ENCODE peak calls at places on chromosomes 16 and 17, in eight cellular contexts. C is heart right ventricle, H is hepatocyte, W is A549, O is esophagus squamous epithelium, P is HCT116, F is mesenchymal stem cell, Z is fibroblast of lung. R is an unnamed sample.

GRCh38 chr17:78249074-78249835 is 17.8 kb downstream of the TMEM235 start:
- DNase-seq in O (no peak), W (no peak), Z (no peak), H (no peak), P (no peak), F (no peak), C (no peak), R (no peak)

GRCh38 chr16:3454631-3455147 is 11.2 kb downstream of the NAA60 start:
- DNase-seq in P (no peak), H (no peak), C (no peak), F (no peak), Z (no peak), O (no peak), W (no peak), R (no peak)

GRCh38 chr17:72984145-72984924 is 108.2 kb downstream of the SLC39A11 start:
- DNase-seq in H (no peak), P (peak; percentile 84), F (peak; percentile 85), W (no peak), Z (peak; percentile 97), O (no peak), C (no peak), R (no peak)

GRCh38 chr17:57552114-57552601 is 192.9 kb downstream of the CCDC182 start:
- DNase-seq in C (peak; percentile 37), F (peak; percentile 57), O (no peak), H (peak; percentile 61), Z (peak; percentile 40), W (no peak), P (no peak), R (peak; percentile 83)

GRCh38 chr17:79171152-79171551 is 96.5 kb downstream of the ENGASE start:
- DNase-seq in C (no peak), Z (no peak), P (no peak), F (peak; percentile 13), O (no peak), W (no peak), H (no peak), R (no peak)

GRCh38 chr16:179431-179830 is 828 bp upstream of the HBQ1 start:
- DNase-seq in W (no peak), P (no peak), Z (no peak), F (no peak), O (no peak), C (no peak), H (no peak), R (no peak)

GRCh38 chr16:48384982-48385271 is 286 bp downstream of the SIAH1 start:
- DNase-seq in C (no peak), P (no peak), F (peak; percentile 42), W (no peak), Z (peak; percentile 33), H (no peak), O (no peak), R (no peak)

GRCh38 chr16:4213721-4214120 is 28.2 kb downstream of the SRL start:
- DNase-seq in W (no peak), O (no peak), P (no peak), H (peak; percentile 31), F (no peak), C (no peak), Z (peak; percentile 24), R (no peak)

GRCh38 chr16:57889111-57889510 is 81.8 kb downstream of the CNGB1 start:
- DNase-seq in P (no peak), F (no peak), H (no peak), O (no peak), W (no peak), Z (no peak), C (no peak), R (no peak)

GRCh38 chr16:66580605-66581209 is 1.4 kb downstream of the CMTM2 start:
- DNase-seq in C (no peak), W (no peak), F (peak; percentile 68), O (no peak), Z (peak; percentile 88), H (no peak), P (no peak), R (peak; percentile 54)

GRCh38 chr17:73278465-73279453 is 17.1 kb upstream of the CPSF4L start:
- DNase-seq in C (no peak), P (no peak), F (no peak), Z (peak; percentile 13), O (no peak), W (no peak), H (peak; percentile 33), R (no peak)

GRCh38 chr17:38465420-38466345 is 37.4 kb downstream of the ARHGAP23 start:
- DNase-seq in C (peak; percentile 74), F (no peak), O (no peak), Z (peak; percentile 84), P (no peak), H (no peak), W (peak; percentile 58), R (no peak)

DNA sequence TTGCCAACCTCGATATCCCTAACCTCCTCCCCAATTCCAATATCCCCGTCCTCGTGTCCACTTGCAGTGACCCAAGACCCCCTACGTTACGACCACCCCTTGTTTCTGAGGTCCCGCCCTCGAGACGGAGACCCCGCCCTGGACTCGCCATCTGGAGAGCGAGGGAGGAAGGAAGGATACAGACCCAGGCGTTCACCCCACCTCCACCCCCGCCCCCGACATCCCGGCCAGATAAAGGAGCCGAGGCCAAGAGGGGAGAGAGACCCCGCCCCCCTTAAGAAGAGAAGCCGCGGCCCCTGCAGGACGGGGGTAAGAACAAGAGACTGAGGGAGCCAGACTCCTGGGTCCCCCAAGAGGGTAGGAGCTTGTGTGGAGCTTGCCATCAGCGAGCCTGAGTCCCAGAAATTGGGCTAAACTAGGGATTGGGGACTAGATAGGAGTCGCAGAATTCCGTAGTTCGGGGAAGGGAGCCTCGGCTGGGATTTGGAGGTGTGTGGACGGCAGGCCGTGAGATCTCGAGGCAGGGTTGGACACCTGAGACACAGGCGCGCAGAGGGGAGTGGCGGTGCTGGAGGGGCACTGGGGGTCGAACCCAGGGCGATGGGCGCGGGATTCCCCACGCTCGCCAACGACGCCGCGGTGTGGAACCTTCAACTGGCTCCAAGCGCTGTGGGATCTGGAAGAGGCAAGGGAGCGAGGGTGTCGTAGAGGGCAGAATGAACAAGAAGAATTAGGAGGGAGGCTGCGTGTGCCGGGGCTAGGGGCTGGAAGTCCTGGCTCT is at the start of gene BCL6B:
- DNase-seq in O (no peak), P (no peak), C (peak; percentile 50), F (no peak), H (no peak), W (no peak), Z (no peak), R (peak; percentile 68)
- H3K27ac ChIP-seq in O (peak within 1 kb of the TSS; percentile 79), P (peak within 1 kb of the TSS; percentile 37), C (peak within 1 kb of the TSS; percentile 98), F (no peak within 1 kb of the TSS), H (no peak within 1 kb of the TSS), W (peak within 1 kb of the TSS; percentile 42), Z (no peak within 1 kb of the TSS), R (no peak within 1 kb of the TSS)

GRCh38 chr16:27334874-27335273 is 21.1 kb downstream of the IL4R start:
- DNase-seq in H (no peak), C (no peak), P (no peak), Z (no peak), F (peak; percentile 87), W (no peak), O (no peak), R (no peak)

GRCh38 chr16:27332105-27332504 is 18.3 kb downstream of the IL4R start:
- DNase-seq in H (no peak), C (no peak), O (no peak), Z (no peak), W (no peak), F (no peak), P (no peak), R (no peak)

GRCh38 chr16:27333549-27333948 is 19.8 kb downstream of the IL4R start:
- DNase-seq in O (no peak), C (no peak), F (no peak), Z (no peak), H (no peak), P (no peak), W (no peak), R (no peak)

GRCh38 chr16:27334192-27334764 is 20.5 kb downstream of the IL4R start:
- DNase-seq in Z (no peak), P (no peak), O (no peak), C (no peak), W (no peak), F (no peak), H (no peak), R (no peak)

DNA sequence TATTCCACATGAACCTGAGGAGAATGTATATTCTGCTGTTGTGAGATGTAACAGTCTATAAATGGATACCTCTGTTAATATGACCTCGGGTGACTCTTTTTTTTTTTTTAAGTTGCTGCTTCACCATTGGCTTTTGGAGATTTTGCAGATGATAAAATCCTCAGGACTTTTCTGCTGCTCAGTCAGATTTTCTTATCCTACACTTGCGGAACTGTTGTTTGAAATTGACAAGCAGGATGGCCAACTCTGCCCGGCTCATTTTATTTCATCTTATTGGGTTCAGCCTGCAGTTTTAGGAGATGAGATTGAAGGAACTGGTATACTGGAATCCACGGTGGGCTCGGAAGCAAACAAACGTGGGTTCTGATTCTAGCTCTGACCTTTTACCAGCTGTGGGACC is 19.3 kb downstream of the IL4R start:
- DNase-seq in W (no peak), F (no peak), H (no peak), P (no peak), C (no peak), Z (no peak), O (no peak), R (no peak)
- H3K27ac ChIP-seq in W (no peak overlapping the region), F (no peak overlapping the region), H (no peak overlapping the region), P (no peak overlapping the region), C (peak overlapping the region; percentile 88), Z (no peak overlapping the region), O (peak overlapping the region; percentile 97), R (no peak overlapping the region)

GRCh38 chr17:6668727-6669425 is 17.3 kb downstream of the C17orf100 start:
- DNase-seq in H (no peak), F (no peak), W (no peak), O (no peak), P (no peak), Z (no peak), C (no peak), R (no peak)

GRCh38 chr17:6670999-6671398 is 19.4 kb downstream of the C17orf100 start:
- DNase-seq in C (no peak), O (no peak), H (no peak), P (no peak), W (no peak), F (no peak), Z (no peak), R (no peak)

GRCh38 chr17:6668219-6668618 is 16.7 kb downstream of the C17orf100 start:
- DNase-seq in F (no peak), C (no peak), H (no peak), Z (no peak), P (no peak), O (no peak), W (no peak), R (no peak)

GRCh38 chr17:6670571-6670970 is 19.0 kb downstream of the C17orf100 start:
- DNase-seq in O (no peak), F (no peak), C (no peak), H (no peak), P (no peak), Z (no peak), W (no peak), R (no peak)

GRCh38 chr17:6669479-6670212 is 18.1 kb downstream of the C17orf100 start:
- DNase-seq in W (peak; percentile 48), H (no peak), Z (no peak), C (no peak), O (no peak), F (no peak), P (peak; percentile 80), R (no peak)
- H3K27ac ChIP-seq in W (no peak overlapping the region), H (no peak overlapping the region), Z (no peak overlapping the region), C (no peak overlapping the region), O (peak overlapping the region; percentile 85), F (no peak overlapping the region), P (peak overlapping the region; percentile 43), R (no peak overlapping the region)

DNA sequence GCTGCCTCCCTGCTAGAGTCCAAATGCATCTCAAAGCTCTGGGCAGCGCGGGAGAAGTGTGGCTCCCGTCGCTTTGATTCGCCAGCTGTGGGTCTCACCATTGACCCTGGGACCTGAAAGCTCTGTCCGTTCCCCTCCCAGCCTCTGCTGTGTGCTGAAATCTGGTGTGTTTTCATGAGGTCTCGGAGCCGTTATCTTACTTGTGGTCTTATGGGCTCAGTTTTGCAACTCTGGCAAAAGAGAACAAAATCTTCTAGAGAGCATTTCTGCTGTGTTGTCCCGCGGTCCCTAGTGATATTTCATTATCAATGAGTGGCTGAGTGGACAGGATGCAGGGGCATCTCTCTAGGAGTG is 13.3 kb downstream of the CRISPLD2 start:
- DNase-seq in W (no peak), F (no peak), Z (no peak), O (no peak), P (no peak), H (no peak), C (no peak), R (no peak)
- H3K27ac ChIP-seq in W (no peak overlapping the region), F (no peak overlapping the region), Z (peak overlapping the region; percentile 98), O (peak overlapping the region; percentile 93), P (no peak overlapping the region), H (peak overlapping the region; percentile 87), C (peak overlapping the region; percentile 78), R (no peak overlapping the region)